ENCODE peak calls at places on chromosomes 16 and 17, in six cellular contexts. T is heart left ventricle, K is cardiac muscle cell, Z is PC-3, N is fibroblast of lung, I is right lobe of liver. S is an unnamed sample. For H3K36me3, the result is how much of the 10 kb centered on the place peaks cover.

GRCh38 chr17:77045441-77046041 is 95.2 kb upstream of the SEC14L1 start:
- DNase-seq in T (no peak), K (no peak), Z (peak), N (peak), I (no peak), S (no peak)

GRCh38 chr16:87615621-87616041 is 13.3 kb downstream of the JPH3 start:
- DNase-seq in T (no peak), K (no peak), Z (no peak), N (no peak), I (no peak), S (no peak)

GRCh38 chr17:65987988-65988387 is 203.9 kb downstream of the CEP112 start:
- DNase-seq in T (no peak), K (peak), Z (peak), N (peak), I (no peak), S (no peak)

GRCh38 chr16:14566599-14566998 is 63.5 kb downstream of the PARN start:
- DNase-seq in T (no peak), K (no peak), Z (no peak), N (no peak), I (no peak), S (no peak)

GRCh38 chr16:77459534-77460412 is 24.9 kb upstream of the ADAMTS18 start:
- DNase-seq in T (no peak), K (no peak), Z (no peak), N (no peak), I (no peak), S (no peak)

GRCh38 chr16:89338863-89339262 is 121.4 kb downstream of the ZNF778 start:
- DNase-seq in T (no peak), K (no peak), Z (no peak), N (no peak), I (peak), S (no peak)

GRCh38 chr16:54066451-54067056 is 220.0 kb downstream of the IRX3 start:
- DNase-seq in T (no peak), K (no peak), Z (peak), N (peak), I (no peak), S (no peak)

GRCh38 chr17:74137416-74137815 is 66.1 kb upstream of the RPL38 start:
- DNase-seq in T (no peak), K (no peak), Z (no peak), N (no peak), I (no peak), S (no peak)

GRCh38 chr17:31499771-31500554 is 108.5 kb downstream of the RAB11FIP4 start:
- DNase-seq in T (peak), K (no peak), Z (peak), N (peak), I (peak), S (peak)

GRCh38 chr16:17149904-17150483 is 320.8 kb downstream of the XYLT1 start:
- DNase-seq in T (no peak), K (peak), Z (no peak), N (no peak), I (no peak), S (no peak)

GRCh38 chr17:71500761-71501555 is 619.9 kb upstream of the SOX9 start:
- DNase-seq in T (no peak), K (no peak), Z (peak), N (peak), I (no peak), S (no peak)

GRCh38 chr17:81869221-81870154 is 1.6 kb downstream of the ARHGDIA start:
- DNase-seq in T (no peak), K (peak), Z (peak), N (peak), I (peak), S (no peak)

GRCh38 chr16:19361587-19361986 is 56.1 kb upstream of the TMC5 start:
- DNase-seq in T (no peak), K (no peak), Z (no peak), N (peak), I (no peak), S (no peak)
- TF ChIP-seq CTCF in T (no peak), K (no peak), Z (no peak), N (no peak), I (no peak), S (no peak)

GRCh38 chr17:47816947-47817346 is 4.6 kb downstream of the OSBPL7 start:
- DNase-seq in T (no peak), K (no peak), Z (no peak), N (no peak), I (no peak), S (no peak)

GRCh38 chr17:47820023-47820789 is 1.4 kb downstream of the OSBPL7 start:
- DNase-seq in T (no peak), K (no peak), Z (peak), N (no peak), I (no peak), S (no peak)

GRCh38 chr17:47816111-47816735 is 5.4 kb downstream of the OSBPL7 start:
- DNase-seq in T (no peak), K (no peak), Z (no peak), N (no peak), I (no peak), S (no peak)

GRCh38 chr17:47819475-47819874 is 2.1 kb downstream of the OSBPL7 start:
- DNase-seq in T (no peak), K (no peak), Z (no peak), N (no peak), I (no peak), S (no peak)

GRCh38 chr17:47818002-47818695 is 3.4 kb downstream of the OSBPL7 start:
- DNase-seq in T (no peak), K (no peak), Z (no peak), N (no peak), I (no peak), S (no peak)
- H3K36me3 ChIP-seq in T (half or more), K (under half), Z (under half), N (under half), I (under half), S (half or more)

GRCh38 chr16:27754788-27755690 is 205.1 kb downstream of the KATNIP start:
- DNase-seq in T (no peak), K (no peak), Z (no peak), N (no peak), I (no peak), S (no peak)
- TF ChIP-seq CTCF in T (no peak), K (no peak), Z (no peak), N (no peak), I (no peak), S (no peak)

GRCh38 chr16:58548378-58548777 is 33.1 kb downstream of the SETD6 start:
- DNase-seq in T (no peak), K (no peak), Z (no peak), N (no peak), I (no peak), S (no peak)

DNA sequence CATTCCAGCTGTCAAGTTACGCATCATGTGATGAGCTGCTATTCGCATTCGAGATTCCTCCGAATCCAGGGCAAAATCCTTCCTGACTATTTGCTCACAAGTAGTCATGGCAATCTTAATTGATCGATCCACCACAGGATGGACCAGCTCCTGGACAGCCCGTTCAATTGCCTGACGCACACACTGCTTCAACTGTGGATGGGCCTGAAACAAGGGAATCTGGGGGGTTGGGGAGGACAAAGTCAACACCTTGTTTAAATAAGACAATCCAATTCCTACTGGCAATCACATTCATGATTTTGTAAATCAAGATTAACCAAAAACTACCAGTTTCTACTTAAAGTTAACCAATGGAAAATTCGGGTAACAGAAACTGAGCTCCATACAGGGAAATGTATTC is 28.4 kb downstream of the SETD6 start:
- DNase-seq in T (no peak), K (no peak), Z (no peak), N (no peak), I (peak), S (no peak)
- H3K36me3 ChIP-seq in T (half or more), K (half or more), Z (half or more), N (under half), I (half or more), S (half or more)

GRCh38 chr17:78448356-78448993 is 70.0 kb downstream of the PGS1 start:
- DNase-seq in T (no peak), K (no peak), Z (no peak), N (no peak), I (no peak), S (no peak)
- TF ChIP-seq CTCF in T (no peak), K (peak), Z (peak), N (peak), I (no peak), S (no peak)

GRCh38 chr17:75899767-75900468 is 3.2 kb upstream of the TRIM65 start:
- DNase-seq in T (no peak), K (no peak), Z (no peak), N (no peak), I (peak), S (no peak)

GRCh38 chr17:75900691-75901533 is 3.8 kb downstream of the MRPL38 start:
- DNase-seq in T (no peak), K (no peak), Z (no peak), N (no peak), I (no peak), S (no peak)

GRCh38 chr17:75899353-75899752 is 2.6 kb upstream of the TRIM65 start:
- DNase-seq in T (no peak), K (no peak), Z (no peak), N (no peak), I (peak), S (no peak)

GRCh38 chr17:75902406-75902805 is 2.3 kb downstream of the MRPL38 start:
- DNase-seq in T (no peak), K (no peak), Z (no peak), N (no peak), I (no peak), S (no peak)

DNA sequence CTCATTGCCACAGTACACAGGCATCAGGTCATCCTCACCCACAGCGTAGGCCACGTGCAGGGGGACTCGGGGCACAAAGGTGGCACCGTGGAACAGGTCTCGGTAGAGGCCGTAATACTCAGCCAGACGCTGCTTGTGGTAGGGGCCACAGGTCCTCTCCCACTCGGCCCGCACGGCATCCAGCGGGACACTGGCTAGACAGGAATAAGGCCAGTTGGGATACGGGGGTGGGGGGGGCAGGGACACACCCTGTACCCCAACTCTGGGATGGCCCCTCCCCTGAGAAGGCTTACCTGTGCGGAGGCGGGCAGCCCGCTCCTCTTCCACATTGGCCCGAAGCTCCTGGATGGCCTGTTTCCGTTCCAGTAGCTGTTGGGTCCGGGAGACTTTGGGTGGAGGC is 3.0 kb downstream of the MRPL38 start:
- DNase-seq in T (no peak), K (no peak), Z (no peak), N (no peak), I (no peak), S (no peak)
- H3K36me3 ChIP-seq in T (half or more), K (under half), Z (under half), N (under half), I (under half), S (half or more)

GRCh38 chr17:4304417-4305027 is 40.7 kb upstream of the ANKFY1 start:
- DNase-seq in T (peak), K (peak), Z (peak), N (no peak), I (no peak), S (no peak)
- TF ChIP-seq CTCF in T (peak), K (peak), Z (peak), N (peak), I (peak), S (peak)

DNA sequence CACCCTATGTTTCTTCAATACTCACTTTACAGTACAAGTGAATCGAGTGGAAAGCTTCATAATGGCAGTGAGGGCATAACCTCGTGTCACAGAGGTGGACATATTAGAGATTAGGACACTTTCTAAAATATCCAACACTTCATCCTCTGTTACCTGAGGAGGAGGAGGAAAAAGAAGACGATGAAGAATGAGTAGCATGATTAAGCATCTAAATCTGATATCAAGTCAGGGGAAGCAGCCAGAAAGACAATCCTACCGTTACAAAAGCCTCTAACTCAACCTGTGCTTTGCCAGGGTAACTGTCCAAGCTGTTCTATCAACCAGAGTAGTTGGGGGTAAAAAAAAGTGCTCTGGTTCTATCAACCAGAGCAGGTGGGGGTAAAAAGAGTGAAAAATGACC is 23.7 kb upstream of the PHLPP2 start:
- DNase-seq in T (no peak), K (no peak), Z (no peak), N (no peak), I (no peak), S (no peak)
- H3K36me3 ChIP-seq in T (half or more), K (half or more), Z (under half), N (under half), I (half or more), S (half or more)

S was measured in left ventricle myocardium inferior.